ENCODE peak calls at places on chromosomes 7 and 10, in ten cellular contexts. One of them, this sample, is unnamed.

GRCh38 chr7:94510582-94511456 is 1.2 kb downstream of the CASD1 start:
- DNase-seq in H7: no peak
- DNase-seq in glutamatergic neuron: peak
- DNase-seq in cerebellum: peak
- DNase-seq in activated naive CD8-positive, alpha-beta T cell treated with anti-CD3 and anti-CD28 coated beads, Interleukin-2, amount 50 U/mL, for 16 hours: no peak
- DNase-seq in epithelial cell of esophagus: peak
- DNase-seq in amniotic epithelial cell: no peak
- DNase-seq in left cardiac atrium: peak
- DNase-seq in ureter: peak
- DNase-seq in NCI-H2081: peak
- DNase-seq in this sample: peak

GRCh38 chr7:117212969-117213877 is 109.6 kb downstream of the WNT2 start:
- DNase-seq in H7: peak
- DNase-seq in glutamatergic neuron: peak
- DNase-seq in cerebellum: no peak
- DNase-seq in activated naive CD8-positive, alpha-beta T cell treated with anti-CD3 and anti-CD28 coated beads, Interleukin-2, amount 50 U/mL, for 16 hours: no peak
- DNase-seq in epithelial cell of esophagus: peak
- DNase-seq in amniotic epithelial cell: peak
- DNase-seq in left cardiac atrium: peak
- DNase-seq in ureter: peak
- DNase-seq in NCI-H2081: peak
- DNase-seq in this sample: peak

GRCh38 chr10:45354261-45354660 is 19.8 kb upstream of the ALOX5 start:
- DNase-seq in H7: no peak
- DNase-seq in glutamatergic neuron: no peak
- DNase-seq in cerebellum: no peak
- DNase-seq in activated naive CD8-positive, alpha-beta T cell treated with anti-CD3 and anti-CD28 coated beads, Interleukin-2, amount 50 U/mL, for 16 hours: no peak
- DNase-seq in epithelial cell of esophagus: no peak
- DNase-seq in amniotic epithelial cell: no peak
- DNase-seq in left cardiac atrium: peak
- DNase-seq in ureter: no peak
- DNase-seq in NCI-H2081: no peak
- DNase-seq in this sample: peak

GRCh38 chr7:136925556-136925955 is 57.1 kb downstream of the CHRM2 start:
- DNase-seq in H7: no peak
- DNase-seq in glutamatergic neuron: no peak
- DNase-seq in cerebellum: no peak
- DNase-seq in activated naive CD8-positive, alpha-beta T cell treated with anti-CD3 and anti-CD28 coated beads, Interleukin-2, amount 50 U/mL, for 16 hours: no peak
- DNase-seq in epithelial cell of esophagus: no peak
- DNase-seq in amniotic epithelial cell: peak
- DNase-seq in left cardiac atrium: no peak
- DNase-seq in ureter: no peak
- DNase-seq in NCI-H2081: peak
- DNase-seq in this sample: no peak

GRCh38 chr10:31932838-31933237 is 4.2 kb upstream of the ARHGAP12 start:
- DNase-seq in H7: no peak
- DNase-seq in glutamatergic neuron: no peak
- DNase-seq in cerebellum: no peak
- DNase-seq in activated naive CD8-positive, alpha-beta T cell treated with anti-CD3 and anti-CD28 coated beads, Interleukin-2, amount 50 U/mL, for 16 hours: no peak
- DNase-seq in epithelial cell of esophagus: peak
- DNase-seq in amniotic epithelial cell: no peak
- DNase-seq in left cardiac atrium: no peak
- DNase-seq in ureter: no peak
- DNase-seq in NCI-H2081: no peak
- DNase-seq in this sample: peak

GRCh38 chr7:99309141-99309540 is 16.6 kb upstream of the ARPC1A start:
- DNase-seq in H7: no peak
- DNase-seq in glutamatergic neuron: no peak
- DNase-seq in cerebellum: no peak
- DNase-seq in activated naive CD8-positive, alpha-beta T cell treated with anti-CD3 and anti-CD28 coated beads, Interleukin-2, amount 50 U/mL, for 16 hours: no peak
- DNase-seq in epithelial cell of esophagus: no peak
- DNase-seq in amniotic epithelial cell: no peak
- DNase-seq in left cardiac atrium: no peak
- DNase-seq in ureter: no peak
- DNase-seq in NCI-H2081: no peak
- DNase-seq in this sample: no peak

GRCh38 chr7:76515999-76516443 is 5.7 kb downstream of the UPK3B start:
- DNase-seq in H7: peak
- DNase-seq in glutamatergic neuron: peak
- DNase-seq in cerebellum: no peak
- DNase-seq in activated naive CD8-positive, alpha-beta T cell treated with anti-CD3 and anti-CD28 coated beads, Interleukin-2, amount 50 U/mL, for 16 hours: no peak
- DNase-seq in epithelial cell of esophagus: peak
- DNase-seq in amniotic epithelial cell: peak
- DNase-seq in left cardiac atrium: no peak
- DNase-seq in ureter: no peak
- DNase-seq in NCI-H2081: no peak
- DNase-seq in this sample: peak

GRCh38 chr10:3623746-3624145 is 161.3 kb downstream of the KLF6 start:
- DNase-seq in H7: no peak
- DNase-seq in glutamatergic neuron: no peak
- DNase-seq in cerebellum: no peak
- DNase-seq in activated naive CD8-positive, alpha-beta T cell treated with anti-CD3 and anti-CD28 coated beads, Interleukin-2, amount 50 U/mL, for 16 hours: no peak
- DNase-seq in epithelial cell of esophagus: no peak
- DNase-seq in amniotic epithelial cell: peak
- DNase-seq in left cardiac atrium: no peak
- DNase-seq in ureter: no peak
- DNase-seq in NCI-H2081: no peak
- DNase-seq in this sample: peak

GRCh38 chr10:89952314-89952713 is 250.9 kb downstream of the KIF20B start:
- DNase-seq in H7: no peak
- DNase-seq in glutamatergic neuron: peak
- DNase-seq in cerebellum: no peak
- DNase-seq in activated naive CD8-positive, alpha-beta T cell treated with anti-CD3 and anti-CD28 coated beads, Interleukin-2, amount 50 U/mL, for 16 hours: no peak
- DNase-seq in epithelial cell of esophagus: no peak
- DNase-seq in amniotic epithelial cell: no peak
- DNase-seq in left cardiac atrium: no peak
- DNase-seq in ureter: no peak
- DNase-seq in NCI-H2081: no peak
- DNase-seq in this sample: no peak

GRCh38 chr7:137592232-137592896 is 248.8 kb upstream of the PTN start:
- DNase-seq in H7: peak
- DNase-seq in glutamatergic neuron: peak
- DNase-seq in cerebellum: peak
- DNase-seq in activated naive CD8-positive, alpha-beta T cell treated with anti-CD3 and anti-CD28 coated beads, Interleukin-2, amount 50 U/mL, for 16 hours: no peak
- DNase-seq in epithelial cell of esophagus: peak
- DNase-seq in amniotic epithelial cell: peak
- DNase-seq in left cardiac atrium: peak
- DNase-seq in ureter: peak
- DNase-seq in NCI-H2081: peak
- DNase-seq in this sample: peak

This sample was measured in kidney tubule cell.